ENCODE peak calls at places on chromosomes 3 and 15, in seven cellular contexts. W is HepG2, I is HCT116, P is SK-N-SH, O is K562, Y is GM12878, H is endothelial cell of umbilical vein. U is an unnamed sample.

GRCh38 chr3:73656241-73656890 is 31.6 kb upstream of the PDZRN3 start:
- DNase-seq in O (no peak), H (no peak), I (no peak), Y (no peak), W (no peak), P (no peak), U (no peak)

GRCh38 chr3:102132370-102132769 is 283.1 kb downstream of the NFKBIZ start:
- DNase-seq in P (no peak), O (no peak), Y (no peak), H (no peak), I (no peak), W (no peak), U (no peak)

GRCh38 chr15:83092309-83092976 is 15.0 kb upstream of the TM6SF1 start:
- DNase-seq in P (no peak), Y (no peak), I (no peak), O (peak; percentile 62), W (no peak), H (peak; percentile 95), U (no peak)

GRCh38 chr3:94098487-94098886 is 35.6 kb downstream of the NSUN3 start:
- DNase-seq in I (no peak), P (no peak), O (no peak), Y (no peak), H (peak; percentile 5), W (no peak), U (no peak)

GRCh38 chr15:80251505-80252280 is at the start of gene CTXND1:
- DNase-seq in I (no peak), P (peak; percentile 75), O (no peak), W (no peak), Y (no peak), H (no peak), U (no peak)

GRCh38 chr15:88015228-88015860 is 241.2 kb downstream of the NTRK3 start:
- DNase-seq in O (no peak), Y (no peak), H (no peak), P (no peak), W (no peak), I (no peak), U (no peak)

GRCh38 chr3:153246805-153247204 is 84.8 kb downstream of the RAP2B start:
- DNase-seq in P (no peak), I (no peak), W (no peak), H (no peak), Y (no peak), O (no peak), U (no peak)

GRCh38 chr3:25854635-25855034 is 64.7 kb downstream of the OXSM start:
- DNase-seq in H (no peak), I (no peak), O (no peak), W (no peak), Y (no peak), P (no peak), U (no peak)

GRCh38 chr15:90872481-90873184 is 4.2 kb downstream of the FURIN start:
- DNase-seq in O (peak; percentile 45), W (peak; percentile 56), H (peak; percentile 75), I (no peak), Y (no peak), P (peak; percentile 49), U (no peak)

GRCh38 chr3:163043074-163043473 is 1546.5 kb downstream of the OTOL1 start:
- DNase-seq in W (peak; percentile 25), I (peak; percentile 18), Y (no peak), H (no peak), P (no peak), O (no peak), U (no peak)

GRCh38 chr3:142210608-142211007 is 14.8 kb downstream of the GK5 start:
- DNase-seq in I (no peak), Y (no peak), P (no peak), H (no peak), O (no peak), W (no peak), U (no peak)

GRCh38 chr15:91135201-91136130 is 35.4 kb downstream of the SV2B start:
- DNase-seq in I (no peak), W (no peak), O (no peak), Y (peak; percentile 36), H (no peak), P (no peak), U (no peak)

GRCh38 chr3:131317667-131318066 is 63.9 kb upstream of the NUDT16 start:
- DNase-seq in W (no peak), P (no peak), O (no peak), H (no peak), Y (no peak), I (no peak), U (no peak)

GRCh38 chr3:176663819-176664218 is 533.5 kb downstream of the TBL1XR1 start:
- DNase-seq in I (peak; percentile 33), W (peak; percentile 36), H (peak; percentile 80), Y (no peak), O (no peak), P (peak; percentile 29), U (peak; percentile 89)

GRCh38 chr15:46137443-46137842 is 502.6 kb downstream of the SQOR start:
- DNase-seq in H (no peak), P (no peak), O (no peak), Y (no peak), W (no peak), I (no peak), U (no peak)

GRCh38 chr3:104920512-104920911 is 446.2 kb upstream of the ALCAM start:
- DNase-seq in W (no peak), I (no peak), Y (no peak), P (no peak), O (no peak), H (no peak), U (no peak)

GRCh38 chr3:116226245-116226644 is 219.0 kb downstream of the LSAMP start:
- DNase-seq in P (peak; percentile 14), I (no peak), Y (no peak), H (no peak), O (no peak), W (no peak), U (no peak)

GRCh38 chr15:53880353-53880752 is 97.9 kb upstream of the UNC13C start:
- DNase-seq in H (no peak), I (no peak), O (no peak), W (no peak), Y (no peak), P (no peak), U (no peak)

GRCh38 chr3:78519281-78519680 is 1248.5 kb downstream of the ROBO1 start:
- DNase-seq in Y (no peak), W (no peak), H (no peak), I (no peak), P (no peak), O (no peak), U (no peak)

GRCh38 chr3:128009952-128010846 is 42.0 kb upstream of the SEC61A1 start:
- DNase-seq in W (peak; percentile 29), I (no peak), H (no peak), Y (no peak), O (no peak), P (no peak), U (peak; percentile 40)

GRCh38 chr3:40021338-40021737 is 211.9 kb downstream of the MYRIP start:
- DNase-seq in Y (no peak), H (no peak), W (no peak), P (no peak), O (no peak), I (no peak), U (no peak)

GRCh38 chr15:99432271-99433025 is 133.3 kb upstream of the MEF2A start:
- DNase-seq in P (no peak), O (no peak), W (no peak), Y (no peak), I (no peak), H (no peak), U (no peak)

GRCh38 chr15:67109141-67110034 is 44.0 kb downstream of the SMAD3 start:
- DNase-seq in H (peak; percentile 94), W (peak; percentile 61), P (no peak), I (no peak), O (no peak), Y (no peak), U (no peak)

GRCh38 chr3:183486472-183486871 is 58.1 kb upstream of the MCF2L2 start:
- DNase-seq in W (no peak), I (no peak), O (no peak), H (no peak), Y (no peak), P (no peak), U (no peak)

GRCh38 chr3:192570315-192570714 is 157.0 kb downstream of the FGF12 start:
- DNase-seq in I (no peak), W (no peak), O (no peak), H (no peak), P (no peak), Y (no peak), U (no peak)

GRCh38 chr3:71414189-71414924 is 169.2 kb downstream of the FOXP1 start:
- DNase-seq in Y (no peak), I (no peak), H (no peak), P (no peak), O (no peak), W (no peak), U (no peak)

GRCh38 chr3:127831723-127832172 is 9.4 kb upstream of the MGLL start:
- DNase-seq in W (no peak), Y (no peak), H (peak; percentile 35), O (peak; percentile 42), P (peak; percentile 67), I (no peak), U (no peak)

GRCh38 chr3:134029734-134030381 is at the start of gene SLCO2A1:
- DNase-seq in W (no peak), Y (no peak), P (peak; percentile 81), H (peak; percentile 23), O (no peak), I (no peak), U (no peak)
- H3K4me3 ChIP-seq in W (peak within 1 kb of the TSS; percentile 58), Y (no peak within 1 kb of the TSS), P (peak within 1 kb of the TSS; percentile 62), H (peak within 1 kb of the TSS; percentile 49), O (no peak within 1 kb of the TSS), I (peak within 1 kb of the TSS; percentile 54), U (peak within 1 kb of the TSS; percentile 72)

GRCh38 chr3:169954142-169954756 is 12.4 kb upstream of the SEC62 start:
- DNase-seq in H (no peak), P (no peak), Y (peak; percentile 38), O (no peak), I (no peak), W (no peak), U (no peak)
- TF ChIP-seq POLR2AphosphoS5 in H (no peak), P (no peak), Y (peak; percentile 36), O (no peak), I (no peak), W (no peak), U (no peak)

GRCh38 chr3:59713971-59714370 is 664.1 kb upstream of the CFAP20DC start:
- DNase-seq in O (no peak), P (no peak), I (no peak), Y (no peak), H (no peak), W (no peak), U (no peak)
- H3K9ac ChIP-seq in O (no peak overlapping the region), P (no peak overlapping the region), I (no peak overlapping the region), Y (no peak overlapping the region), H (no peak overlapping the region), W (no peak overlapping the region), U (no peak overlapping the region)

DNA sequence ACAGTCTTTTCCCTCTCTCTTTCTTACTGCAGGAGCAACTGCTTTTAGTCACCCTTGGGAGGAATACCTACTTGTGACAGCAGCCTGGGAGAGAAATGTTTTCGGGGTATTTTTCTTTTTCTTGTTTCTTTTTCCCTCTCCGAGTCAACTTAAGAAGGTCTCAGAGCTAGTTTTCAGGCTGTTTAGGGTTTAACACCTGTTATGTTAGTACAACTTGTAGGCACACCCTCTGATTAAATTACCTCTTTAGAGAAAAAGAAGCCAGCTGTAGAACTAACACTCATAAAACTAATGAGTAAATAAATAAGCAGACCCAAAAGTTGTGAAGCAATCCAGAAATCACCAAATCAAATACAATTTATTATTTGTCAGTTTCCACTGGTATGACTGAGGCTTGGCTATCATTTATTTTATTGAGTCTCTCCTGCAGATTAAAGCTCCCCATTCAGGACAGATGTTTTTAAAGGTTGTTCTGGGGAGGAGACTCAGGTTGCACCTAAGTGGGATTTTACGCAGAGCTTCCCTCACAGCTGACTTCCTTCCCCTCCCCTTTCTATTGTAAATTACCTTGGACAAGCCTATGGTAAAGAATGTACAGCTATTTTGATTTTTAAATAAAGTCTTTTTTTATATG is 112.5 kb downstream of the FOXB1 start:
- DNase-seq in P (no peak), I (no peak), W (no peak), H (no peak), O (no peak), Y (no peak), U (no peak)
- H3K4me3 ChIP-seq in P (no peak overlapping the region), I (no peak overlapping the region), W (no peak overlapping the region), H (no peak overlapping the region), O (no peak overlapping the region), Y (no peak overlapping the region), U (no peak overlapping the region)

U was measured in SK-N-MC.